ENCODE peak calls at places on chromosomes 6 and 20, in five cellular contexts. One of them, this sample, is unnamed.

GRCh38 chr6:44667668-44668390 is 280.3 kb downstream of the CDC5L start:
- DNase-seq in SK-N-SH: no peak
- DNase-seq in fibroblast of lung: no peak
- DNase-seq in GM23248: no peak
- DNase-seq in OCI-LY7: peak
- DNase-seq in this sample: no peak

GRCh38 chr20:59939052-59939878 is 840 bp downstream of the PPP1R3D start:
- DNase-seq in SK-N-SH: no peak
- DNase-seq in OCI-LY7: no peak
- DNase-seq in GM23248: no peak
- DNase-seq in fibroblast of lung: peak
- DNase-seq in this sample: no peak

GRCh38 chr20:934186-934840 is 18.2 kb upstream of the ANGPT4 start:
- DNase-seq in SK-N-SH: no peak
- DNase-seq in OCI-LY7: no peak
- DNase-seq in fibroblast of lung: no peak
- DNase-seq in GM23248: no peak
- DNase-seq in this sample: no peak

GRCh38 chr20:36061754-36062153 is 92.8 kb upstream of the EPB41L1 start:
- DNase-seq in fibroblast of lung: no peak
- DNase-seq in OCI-LY7: no peak
- DNase-seq in GM23248: peak
- DNase-seq in SK-N-SH: no peak
- DNase-seq in this sample: no peak

GRCh38 chr6:136750821-136751220 is 41.5 kb downstream of the MAP3K5 start:
- DNase-seq in OCI-LY7: no peak
- DNase-seq in GM23248: no peak
- DNase-seq in fibroblast of lung: no peak
- DNase-seq in SK-N-SH: no peak
- DNase-seq in this sample: no peak

GRCh38 chr6:31877651-31878161 is 1.1 kb downstream of the SLC44A4 start:
- DNase-seq in SK-N-SH: peak
- DNase-seq in fibroblast of lung: no peak
- DNase-seq in GM23248: no peak
- DNase-seq in OCI-LY7: no peak
- DNase-seq in this sample: no peak

GRCh38 chr6:90135672-90136071 is 161.0 kb downstream of the BACH2 start:
- DNase-seq in fibroblast of lung: peak
- DNase-seq in GM23248: peak
- DNase-seq in OCI-LY7: no peak
- DNase-seq in SK-N-SH: no peak
- DNase-seq in this sample: no peak

GRCh38 chr20:11496382-11496781 is 421.3 kb upstream of the BTBD3 start:
- DNase-seq in GM23248: peak
- DNase-seq in fibroblast of lung: peak
- DNase-seq in SK-N-SH: no peak
- DNase-seq in OCI-LY7: no peak
- DNase-seq in this sample: no peak

GRCh38 chr20:433300-433975 is 25.3 kb downstream of the RBCK1 start:
- DNase-seq in OCI-LY7: no peak
- DNase-seq in SK-N-SH: no peak
- DNase-seq in fibroblast of lung: no peak
- DNase-seq in GM23248: peak
- DNase-seq in this sample: no peak

GRCh38 chr6:43761666-43762409 is 8.2 kb upstream of the VEGFA start:
- DNase-seq in OCI-LY7: no peak
- DNase-seq in SK-N-SH: no peak
- DNase-seq in fibroblast of lung: no peak
- DNase-seq in GM23248: no peak
- DNase-seq in this sample: no peak

GRCh38 chr20:58714923-58715708 is 22.5 kb downstream of the NPEPL1 start:
- DNase-seq in fibroblast of lung: no peak
- DNase-seq in SK-N-SH: peak
- DNase-seq in OCI-LY7: no peak
- DNase-seq in GM23248: no peak
- DNase-seq in this sample: no peak

GRCh38 chr20:32893878-32894483 is 35.3 kb downstream of the EFCAB8 start:
- DNase-seq in fibroblast of lung: no peak
- DNase-seq in GM23248: peak
- DNase-seq in OCI-LY7: peak
- DNase-seq in SK-N-SH: peak
- DNase-seq in this sample: peak

GRCh38 chr6:79981647-79982046 is 22.8 kb upstream of the TTK start:
- DNase-seq in fibroblast of lung: no peak
- DNase-seq in OCI-LY7: no peak
- DNase-seq in SK-N-SH: no peak
- DNase-seq in GM23248: no peak
- DNase-seq in this sample: no peak

GRCh38 chr6:43953794-43954310 is 173.4 kb downstream of the MRPL14 start:
- DNase-seq in GM23248: peak
- DNase-seq in fibroblast of lung: no peak
- DNase-seq in OCI-LY7: no peak
- DNase-seq in SK-N-SH: peak
- DNase-seq in this sample: no peak

GRCh38 chr6:14337157-14337556 is 219.6 kb downstream of the CD83 start:
- DNase-seq in SK-N-SH: no peak
- DNase-seq in GM23248: peak
- DNase-seq in OCI-LY7: no peak
- DNase-seq in fibroblast of lung: no peak
- DNase-seq in this sample: no peak

GRCh38 chr6:38489951-38490350 is 149.8 kb downstream of the BTBD9 start:
- DNase-seq in fibroblast of lung: peak
- DNase-seq in SK-N-SH: no peak
- DNase-seq in OCI-LY7: no peak
- DNase-seq in GM23248: peak
- DNase-seq in this sample: no peak

GRCh38 chr20:31927758-31928157 is 24.1 kb downstream of the PDRG1 start:
- DNase-seq in fibroblast of lung: no peak
- DNase-seq in OCI-LY7: no peak
- DNase-seq in GM23248: no peak
- DNase-seq in SK-N-SH: no peak
- DNase-seq in this sample: no peak

GRCh38 chr6:134446901-134447300 is 129.0 kb upstream of the SGK1 start:
- DNase-seq in fibroblast of lung: peak
- DNase-seq in SK-N-SH: no peak
- DNase-seq in GM23248: peak
- DNase-seq in OCI-LY7: no peak
- DNase-seq in this sample: no peak
- H2AFZ ChIP-seq in fibroblast of lung: no peak
- H2AFZ ChIP-seq in SK-N-SH: peak
- H2AFZ ChIP-seq in GM23248: peak
- H2AFZ ChIP-seq in OCI-LY7: no peak
- H2AFZ ChIP-seq in this sample: peak

DNA sequence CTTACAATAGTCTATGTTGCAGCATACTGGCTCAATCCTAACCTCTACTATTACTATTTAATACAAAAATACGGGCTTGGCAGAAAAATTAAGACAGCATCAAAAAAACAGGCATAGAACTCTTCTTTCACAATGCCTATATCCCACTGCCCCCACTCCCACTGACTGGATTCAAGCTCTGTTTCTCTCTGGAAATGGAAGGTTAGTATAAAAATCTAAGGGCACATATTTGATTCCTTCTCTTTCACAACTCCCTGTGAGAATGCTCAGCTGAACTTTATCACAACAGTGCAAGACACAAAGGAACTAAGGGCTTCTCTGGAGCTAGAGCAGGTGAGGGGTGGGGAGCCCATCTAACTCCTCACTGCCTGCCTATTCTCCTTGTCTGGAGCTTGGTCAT is 258.4 kb upstream of the FAM83B start:
- DNase-seq in OCI-LY7: no peak
- DNase-seq in fibroblast of lung: no peak
- DNase-seq in GM23248: no peak
- DNase-seq in SK-N-SH: no peak
- DNase-seq in this sample: no peak
- H2AFZ ChIP-seq in OCI-LY7: no peak
- H2AFZ ChIP-seq in fibroblast of lung: no peak
- H2AFZ ChIP-seq in GM23248: no peak
- H2AFZ ChIP-seq in SK-N-SH: no peak
- H2AFZ ChIP-seq in this sample: peak

DNA sequence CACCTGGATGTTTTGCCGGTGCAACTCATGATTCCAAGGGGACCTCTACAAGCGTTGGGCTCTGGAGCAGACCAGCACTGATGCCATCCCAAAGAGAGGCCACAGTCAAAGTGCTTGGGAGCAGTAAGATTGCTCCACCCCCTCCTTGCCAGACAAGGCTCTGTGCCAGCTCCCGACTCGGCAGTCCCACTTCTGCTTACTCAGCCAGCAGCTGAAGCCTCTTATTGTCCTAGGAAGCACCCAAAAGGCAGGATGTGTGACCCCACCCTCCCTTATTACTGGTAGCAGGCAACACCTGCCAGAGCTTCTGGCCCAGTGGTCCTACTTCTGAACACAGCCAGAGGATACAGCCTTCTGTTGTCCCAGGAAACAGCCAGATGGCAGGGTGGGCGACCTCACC is 614.2 kb downstream of the TENT5A start:
- DNase-seq in OCI-LY7: no peak
- DNase-seq in SK-N-SH: no peak
- DNase-seq in fibroblast of lung: no peak
- DNase-seq in GM23248: peak
- DNase-seq in this sample: no peak
- H2AFZ ChIP-seq in OCI-LY7: no peak
- H2AFZ ChIP-seq in SK-N-SH: no peak
- H2AFZ ChIP-seq in fibroblast of lung: no peak
- H2AFZ ChIP-seq in GM23248: no peak
- H2AFZ ChIP-seq in this sample: no peak

GRCh38 chr6:135497412-135498177 is at the start of gene AHI1:
- DNase-seq in GM23248: peak
- DNase-seq in fibroblast of lung: peak
- DNase-seq in OCI-LY7: peak
- DNase-seq in SK-N-SH: peak
- DNase-seq in this sample: peak

GRCh38 chr6:135496805-135497411 is 632 bp downstream of the AHI1 start:
- DNase-seq in SK-N-SH: no peak
- DNase-seq in fibroblast of lung: no peak
- DNase-seq in GM23248: peak
- DNase-seq in OCI-LY7: no peak
- DNase-seq in this sample: no peak

GRCh38 chr6:135493218-135493961 is 4.2 kb downstream of the AHI1 start:
- DNase-seq in SK-N-SH: no peak
- DNase-seq in fibroblast of lung: no peak
- DNase-seq in GM23248: no peak
- DNase-seq in OCI-LY7: no peak
- DNase-seq in this sample: no peak

GRCh38 chr6:135499441-135500340 is 2.2 kb upstream of the AHI1 start:
- DNase-seq in SK-N-SH: no peak
- DNase-seq in OCI-LY7: no peak
- DNase-seq in fibroblast of lung: no peak
- DNase-seq in GM23248: no peak
- DNase-seq in this sample: no peak

GRCh38 chr6:135498178-135498841 is 770 bp upstream of the AHI1 start:
- DNase-seq in SK-N-SH: peak
- DNase-seq in fibroblast of lung: peak
- DNase-seq in OCI-LY7: peak
- DNase-seq in GM23248: peak
- DNase-seq in this sample: peak
- H2AFZ ChIP-seq in SK-N-SH: peak
- H2AFZ ChIP-seq in fibroblast of lung: peak
- H2AFZ ChIP-seq in OCI-LY7: peak
- H2AFZ ChIP-seq in GM23248: peak
- H2AFZ ChIP-seq in this sample: peak

DNA sequence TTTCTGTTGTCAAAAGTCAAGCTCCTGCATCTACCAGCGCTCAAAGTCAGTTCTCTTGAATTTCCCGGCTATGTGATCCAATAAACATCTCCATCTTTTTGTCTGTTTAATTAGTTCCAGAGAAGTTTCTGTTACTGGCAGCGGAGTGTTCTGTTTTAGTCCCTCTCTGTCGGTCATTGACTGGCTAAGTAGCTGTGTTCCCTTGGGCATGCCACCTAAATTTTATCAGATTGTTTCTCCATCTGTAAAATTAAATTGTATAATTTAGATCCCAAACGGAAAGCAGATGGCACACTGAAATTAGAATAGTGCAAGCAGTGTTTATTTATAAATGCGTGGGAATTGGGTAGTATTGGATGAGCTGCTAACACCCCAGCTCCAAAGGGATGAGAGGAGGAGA is 29.7 kb upstream of the PRL start:
- DNase-seq in SK-N-SH: peak
- DNase-seq in GM23248: no peak
- DNase-seq in fibroblast of lung: no peak
- DNase-seq in OCI-LY7: no peak
- DNase-seq in this sample: no peak
- H2AFZ ChIP-seq in SK-N-SH: peak
- H2AFZ ChIP-seq in GM23248: no peak
- H2AFZ ChIP-seq in fibroblast of lung: no peak
- H2AFZ ChIP-seq in OCI-LY7: no peak
- H2AFZ ChIP-seq in this sample: peak

GRCh38 chr6:113644861-113645575 is 212.1 kb upstream of the MARCKS start:
- DNase-seq in SK-N-SH: no peak
- DNase-seq in OCI-LY7: no peak
- DNase-seq in fibroblast of lung: peak
- DNase-seq in GM23248: peak
- DNase-seq in this sample: no peak
- H2AFZ ChIP-seq in SK-N-SH: peak
- H2AFZ ChIP-seq in OCI-LY7: peak
- H2AFZ ChIP-seq in fibroblast of lung: no peak
- H2AFZ ChIP-seq in GM23248: no peak
- H2AFZ ChIP-seq in this sample: peak

GRCh38 chr20:5863040-5863811 is 87.1 kb downstream of the TRMT6 start:
- DNase-seq in GM23248: peak
- DNase-seq in OCI-LY7: no peak
- DNase-seq in fibroblast of lung: peak
- DNase-seq in SK-N-SH: no peak
- DNase-seq in this sample: no peak
- H2AFZ ChIP-seq in GM23248: peak
- H2AFZ ChIP-seq in OCI-LY7: no peak
- H2AFZ ChIP-seq in fibroblast of lung: no peak
- H2AFZ ChIP-seq in SK-N-SH: peak
- H2AFZ ChIP-seq in this sample: no peak

DNA sequence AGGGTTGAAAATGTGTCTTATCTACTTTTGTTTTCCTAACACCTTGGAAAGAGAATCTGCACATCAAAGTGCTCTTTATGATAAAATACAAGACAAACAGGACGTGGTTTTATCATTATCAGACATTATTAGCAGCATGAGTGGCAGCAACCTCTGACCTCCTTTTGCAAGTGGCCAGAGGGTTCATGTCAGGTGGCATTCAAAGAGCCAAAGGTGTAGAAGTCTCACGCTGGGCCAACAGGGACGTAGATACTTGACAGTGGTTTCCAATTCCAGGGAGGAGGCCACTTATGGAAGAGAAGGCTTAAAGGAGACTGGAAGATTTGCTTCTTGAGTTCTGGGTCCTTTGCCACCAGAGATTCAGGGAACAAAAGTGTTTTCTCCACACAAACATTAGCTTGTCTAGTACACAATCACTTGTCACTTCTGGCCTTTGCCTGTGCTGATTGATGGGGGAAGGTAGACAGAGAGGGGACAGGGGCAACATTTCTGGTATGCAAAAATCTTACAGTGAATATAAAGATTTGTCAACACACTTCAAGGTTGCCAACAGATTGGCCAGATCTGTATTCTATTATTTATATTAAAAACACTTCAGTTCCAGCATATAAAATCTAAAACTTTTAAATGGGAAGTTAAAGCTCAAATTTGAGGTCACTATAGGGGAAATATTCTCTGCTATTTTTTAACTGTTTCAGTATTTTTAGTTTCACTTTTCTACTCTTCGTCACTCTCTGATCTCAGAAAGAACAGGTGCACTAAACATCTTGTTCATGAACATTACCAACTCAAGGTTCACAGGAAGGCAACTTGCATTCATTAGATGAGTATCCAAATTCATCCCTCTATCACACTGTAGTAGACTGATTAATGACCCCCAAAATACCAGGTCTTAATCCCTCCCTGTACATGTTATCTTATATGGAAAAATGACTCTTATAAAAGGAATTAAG is 52.1 kb upstream of the FBXO30 start:
- DNase-seq in GM23248: no peak
- DNase-seq in OCI-LY7: peak
- DNase-seq in SK-N-SH: no peak
- DNase-seq in fibroblast of lung: no peak
- DNase-seq in this sample: no peak
- H2AFZ ChIP-seq in GM23248: no peak
- H2AFZ ChIP-seq in OCI-LY7: peak
- H2AFZ ChIP-seq in SK-N-SH: no peak
- H2AFZ ChIP-seq in fibroblast of lung: no peak
- H2AFZ ChIP-seq in this sample: no peak